ENCODE peak calls at places on chromosomes 1 and 21, in seven cellular contexts. U is natural killer cell, D is AG04450, S is astrocyte of the spinal cord, V is Caco-2, L is AG09319, N is IMR-90. I is an unnamed sample.

GRCh38 chr21:17196619-17197018 is 316.2 kb upstream of the CXADR start:
- DNase-seq in U (no peak), D (no peak), S (no peak), V (no peak), L (no peak), N (no peak), I (no peak)

GRCh38 chr1:156801409-156802121 is 15.1 kb downstream of the SH2D2A start:
- DNase-seq in U (no peak), D (no peak), S (peak), V (no peak), L (peak), N (peak), I (no peak)

GRCh38 chr1:210437781-210438180 is 109.1 kb downstream of the HHAT start:
- DNase-seq in U (no peak), D (no peak), S (no peak), V (no peak), L (no peak), N (peak), I (no peak)

GRCh38 chr1:26177182-26177684 is at the start of gene CNKSR1:
- DNase-seq in U (no peak), D (no peak), S (no peak), V (peak), L (no peak), N (no peak), I (peak)

GRCh38 chr1:205263580-205264190 is 35.9 kb downstream of the TMCC2 start:
- DNase-seq in U (no peak), D (no peak), S (no peak), V (no peak), L (no peak), N (peak), I (no peak)

GRCh38 chr1:234999513-234999940 is 129.1 kb downstream of the TOMM20 start:
- DNase-seq in U (no peak), D (no peak), S (no peak), V (no peak), L (no peak), N (no peak), I (no peak)

GRCh38 chr1:227782226-227782625 is 33.2 kb upstream of the PRSS38 start:
- DNase-seq in U (peak), D (no peak), S (no peak), V (no peak), L (no peak), N (no peak), I (no peak)

GRCh38 chr1:15951341-15952153 is 24.4 kb downstream of the ZBTB17 start:
- DNase-seq in U (no peak), D (no peak), S (no peak), V (no peak), L (no peak), N (no peak), I (no peak)

GRCh38 chr1:45148209-45148608 is 58.2 kb downstream of the ZSWIM5 start:
- DNase-seq in U (no peak), D (no peak), S (no peak), V (no peak), L (no peak), N (no peak), I (no peak)

GRCh38 chr1:85091647-85092295 is 43.5 kb upstream of the MCOLN3 start:
- DNase-seq in U (no peak), D (no peak), S (no peak), V (no peak), L (no peak), N (no peak), I (no peak)

GRCh38 chr1:10252508-10252907 is 42.1 kb downstream of the KIF1B start:
- DNase-seq in U (no peak), D (no peak), S (peak), V (no peak), L (no peak), N (peak), I (no peak)

GRCh38 chr21:15094706-15095105 is 29.9 kb upstream of the NRIP1 start:
- DNase-seq in U (no peak), D (no peak), S (no peak), V (no peak), L (no peak), N (no peak), I (no peak)

GRCh38 chr1:228752604-228753132 is 17.4 kb downstream of the RHOU start:
- DNase-seq in U (no peak), D (no peak), S (no peak), V (no peak), L (no peak), N (no peak), I (no peak)

GRCh38 chr1:199859525-199859924 is 168.0 kb upstream of the NR5A2 start:
- DNase-seq in U (no peak), D (peak), S (peak), V (no peak), L (peak), N (peak), I (no peak)

GRCh38 chr1:89822999-89823628 is 2.3 kb downstream of the LRRC8D start:
- DNase-seq in U (no peak), D (no peak), S (no peak), V (no peak), L (peak), N (peak), I (no peak)

GRCh38 chr1:47927165-47927564 is 70.0 kb downstream of the TRABD2B start:
- DNase-seq in U (no peak), D (no peak), S (no peak), V (no peak), L (no peak), N (no peak), I (no peak)
- TF ChIP-seq CTCF in U (no peak), D (no peak), S (no peak), V (no peak), L (no peak), N (no peak), I (no peak)

GRCh38 chr1:67648582-67649326 is 36.2 kb upstream of the GADD45A start:
- DNase-seq in U (no peak), D (no peak), S (no peak), V (no peak), L (no peak), N (no peak), I (no peak)
- TF ChIP-seq CTCF in U (no peak), D (no peak), S (no peak), V (no peak), L (no peak), N (no peak), I (no peak)

GRCh38 chr1:13710097-13710496 is 10.1 kb downstream of the PRDM2 start:
- DNase-seq in U (no peak), D (no peak), S (no peak), V (no peak), L (no peak), N (no peak), I (no peak)

GRCh38 chr1:13714851-13715250 is 14.9 kb downstream of the PRDM2 start:
- DNase-seq in U (no peak), D (no peak), S (no peak), V (no peak), L (no peak), N (no peak), I (no peak)
- TF ChIP-seq CTCF in U (no peak), D (peak), S (peak), V (no peak), L (peak), N (peak), I (peak)

GRCh38 chr1:152497273-152497672 is 13.3 kb upstream of the LCE5A start:
- DNase-seq in U (no peak), D (no peak), S (no peak), V (peak), L (no peak), N (no peak), I (peak)
- TF ChIP-seq CTCF in U (no peak), D (no peak), S (no peak), V (peak), L (peak), N (peak), I (peak)

DNA sequence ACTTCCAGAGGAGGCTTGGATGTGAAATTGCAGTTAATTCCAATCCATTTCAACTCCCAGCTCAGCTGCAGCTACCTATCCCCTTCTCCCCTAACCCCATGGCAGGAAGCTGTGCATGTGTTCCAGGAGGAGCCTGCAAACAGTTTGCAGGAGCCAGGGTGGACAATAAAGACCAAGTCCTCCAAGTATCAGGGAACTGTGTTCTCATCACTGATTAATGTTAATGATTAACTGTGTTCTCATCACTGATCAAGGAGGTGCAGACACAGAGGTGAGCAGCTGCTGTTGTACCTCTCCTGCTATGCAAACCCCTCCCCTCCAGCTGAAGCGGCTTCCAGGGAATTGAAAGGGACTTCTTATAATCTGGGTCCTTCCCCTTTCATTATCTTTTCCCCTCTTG is 19.2 kb downstream of the CLDN19 start:
- DNase-seq in U (no peak), D (no peak), S (no peak), V (peak), L (no peak), N (no peak), I (no peak)
- TF ChIP-seq CTCF in U (no peak), D (no peak), S (no peak), V (no peak), L (no peak), N (no peak), I (no peak)

GRCh38 chr1:53294557-53294956 is 33.3 kb downstream of the LRP8 start:
- DNase-seq in U (no peak), D (peak), S (peak), V (no peak), L (no peak), N (peak), I (no peak)

GRCh38 chr1:53292690-53293089 is 35.2 kb downstream of the LRP8 start:
- DNase-seq in U (no peak), D (no peak), S (no peak), V (no peak), L (no peak), N (no peak), I (no peak)

GRCh38 chr1:53289050-53289429 is 38.8 kb downstream of the LRP8 start:
- DNase-seq in U (no peak), D (no peak), S (no peak), V (no peak), L (no peak), N (no peak), I (no peak)

GRCh38 chr1:53293123-53293522 is 34.7 kb downstream of the LRP8 start:
- DNase-seq in U (no peak), D (no peak), S (no peak), V (no peak), L (no peak), N (no peak), I (no peak)

DNA sequence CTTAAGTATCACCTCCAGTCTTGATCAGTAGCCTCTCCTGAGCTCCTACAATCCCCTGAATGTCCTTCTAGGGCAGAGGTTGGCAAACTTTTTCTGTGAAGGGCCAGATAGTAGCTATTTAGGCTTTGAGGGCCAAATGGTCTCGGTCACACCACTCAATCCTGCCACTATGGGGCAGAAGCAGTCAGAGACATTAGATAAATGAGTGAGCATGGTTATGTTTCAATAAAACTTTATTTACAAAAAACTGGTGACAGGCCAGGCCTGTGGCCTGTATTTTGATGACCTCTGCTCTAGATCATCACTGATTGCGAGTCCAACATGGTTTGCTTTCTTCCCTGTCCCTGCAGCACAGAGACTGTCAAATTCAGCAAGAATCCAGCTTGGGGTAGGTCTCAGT is 36.3 kb downstream of the LRP8 start:
- DNase-seq in U (no peak), D (no peak), S (no peak), V (no peak), L (no peak), N (no peak), I (no peak)
- TF ChIP-seq CTCF in U (no peak), D (no peak), S (peak), V (no peak), L (no peak), N (peak), I (peak)

DNA sequence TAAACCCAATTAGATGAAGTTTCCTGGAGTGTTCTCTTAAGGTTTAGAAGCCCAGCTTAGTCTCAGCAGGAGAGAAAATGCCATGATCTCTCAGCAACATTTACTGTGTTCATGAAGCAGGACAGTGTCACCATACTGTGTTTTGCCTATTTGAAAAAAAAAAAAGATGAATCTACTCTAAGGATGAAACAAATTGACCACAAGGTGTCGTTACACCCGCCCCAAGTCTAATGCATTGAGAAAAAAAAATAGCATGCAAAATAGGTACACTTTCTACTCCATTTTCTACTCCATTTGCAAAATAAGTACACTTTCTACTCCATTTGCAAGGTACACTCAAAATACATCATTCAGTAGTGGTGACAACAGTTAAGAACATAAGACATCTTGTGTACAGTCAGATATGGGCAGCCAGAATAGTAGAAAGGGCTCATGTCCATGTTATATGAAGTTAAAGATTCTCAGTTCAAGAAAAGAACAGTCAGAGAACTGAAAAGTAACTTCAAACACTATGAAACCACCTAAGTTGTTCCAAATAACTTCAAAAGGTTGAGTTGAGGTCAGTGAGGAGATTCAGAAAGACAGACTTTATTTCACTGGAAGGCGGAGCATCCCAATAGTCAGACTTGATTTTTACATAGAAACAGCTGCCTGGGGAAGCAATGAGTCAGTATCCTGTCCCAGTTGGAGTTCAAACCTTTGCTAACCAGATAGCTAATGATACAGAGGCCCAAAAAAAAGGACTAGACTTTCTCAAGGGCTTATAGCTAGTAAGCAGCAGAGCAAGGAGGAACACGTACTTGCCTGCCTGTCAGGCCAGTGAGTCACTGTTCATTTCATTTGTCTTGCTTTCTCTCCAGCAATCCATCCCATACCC is 13.3 kb downstream of the PLPPR5 start:
- DNase-seq in U (no peak), D (peak), S (peak), V (peak), L (peak), N (peak), I (no peak)
- TF ChIP-seq CTCF in U (no peak), D (no peak), S (peak), V (peak), L (peak), N (peak), I (peak)

DNA sequence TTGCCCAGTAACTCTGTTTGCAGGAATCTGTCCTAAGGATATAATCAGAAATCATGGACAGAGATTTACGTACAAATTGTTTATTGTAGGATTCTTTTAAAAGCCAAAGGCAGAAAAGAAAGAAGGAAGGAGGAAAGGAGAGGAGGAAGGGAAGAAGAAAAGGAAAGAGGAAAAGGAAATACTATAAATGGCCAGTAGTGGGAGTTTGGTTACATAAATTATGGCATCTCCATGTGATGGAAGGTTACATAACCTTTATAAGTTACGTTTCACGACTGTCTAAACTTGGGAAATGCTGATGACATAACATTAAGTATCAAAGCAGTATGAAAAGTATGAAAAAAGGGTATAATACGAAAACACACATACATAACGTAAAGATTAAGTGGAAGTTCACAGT is 39.0 kb downstream of the SMYD2 start:
- DNase-seq in U (no peak), D (no peak), S (no peak), V (no peak), L (no peak), N (no peak), I (no peak)
- TF ChIP-seq CTCF in U (no peak), D (peak), S (peak), V (peak), L (no peak), N (peak), I (peak)

GRCh38 chr1:57017717-57018116 is 51.9 kb upstream of the C8B start:
- DNase-seq in U (no peak), D (no peak), S (no peak), V (peak), L (no peak), N (no peak), I (peak)
- TF ChIP-seq CTCF in U (no peak), D (peak), S (peak), V (no peak), L (peak), N (peak), I (peak)